ENCODE peak calls at places on chromosomes 7 and 10, in four cellular contexts. U, V, Q and T are unnamed samples.

GRCh38 chr10:34922138-34922537 is 107.0 kb upstream of the PARD3 start:
- DNase-seq in U (no peak), V (no peak), Q (no peak), T (no peak)

GRCh38 chr10:69479241-69479730 is 28.0 kb downstream of the TSPAN15 start:
- DNase-seq in U (peak; percentile 85), V (no peak), Q (no peak), T (no peak)

GRCh38 chr7:157757211-157757610 is 420.4 kb downstream of the DNAJB6 start:
- DNase-seq in U (no peak), V (no peak), Q (no peak), T (no peak)

GRCh38 chr10:103504181-103504783 is 10.8 kb downstream of the NEURL1 start:
- DNase-seq in U (no peak), V (no peak), Q (peak; percentile 98), T (peak; percentile 97)

GRCh38 chr7:916291-916941 is 38.1 kb downstream of the ADAP1 start:
- DNase-seq in U (peak; percentile 67), V (no peak), Q (no peak), T (no peak)

GRCh38 chr10:25982107-25982506 is 48.1 kb downstream of the MYO3A start:
- DNase-seq in U (no peak), V (no peak), Q (no peak), T (no peak)

GRCh38 chr7:101303102-101303701 is 18.4 kb downstream of the IFT22 start:
- DNase-seq in U (no peak), V (no peak), Q (no peak), T (no peak)

GRCh38 chr10:129951251-129951808 is 12.7 kb downstream of the EBF3 start:
- DNase-seq in U (peak; percentile 50), V (no peak), Q (no peak), T (no peak)

GRCh38 chr7:100431286-100431735 is 1.7 kb downstream of the MEPCE start:
- DNase-seq in U (peak; percentile 70), V (no peak), Q (no peak), T (no peak)

GRCh38 chr10:23293145-23293724 is 51.4 kb downstream of the C10orf67 start:
- DNase-seq in U (no peak), V (no peak), Q (peak; percentile 25), T (no peak)

GRCh38 chr7:50304158-50304910 is at the start of gene IKZF1:
- DNase-seq in U (peak; percentile 78), V (peak; percentile 70), Q (no peak), T (no peak)

GRCh38 chr10:16425449-16425848 is 11.4 kb upstream of the PTER start:
- DNase-seq in U (no peak), V (no peak), Q (no peak), T (no peak)

GRCh38 chr10:6056411-6057135 is 5.6 kb downstream of the IL2RA start:
- DNase-seq in U (peak; percentile 38), V (no peak), Q (no peak), T (no peak)

GRCh38 chr10:71133710-71134686 is 78.4 kb upstream of the UNC5B start:
- DNase-seq in U (no peak), V (no peak), Q (no peak), T (no peak)

GRCh38 chr10:129784891-129785290 is 179.2 kb downstream of the EBF3 start:
- DNase-seq in U (peak; percentile 48), V (no peak), Q (no peak), T (no peak)

GRCh38 chr10:78713659-78714058 is 355.1 kb upstream of the ZMIZ1 start:
- DNase-seq in U (no peak), V (no peak), Q (no peak), T (no peak)

GRCh38 chr7:27346531-27347260 is 104.1 kb downstream of the EVX1 start:
- DNase-seq in U (peak; percentile 75), V (no peak), Q (peak; percentile 46), T (peak; percentile 80)

GRCh38 chr7:158642149-158642548 is 54.5 kb upstream of the PTPRN2 start:
- DNase-seq in U (no peak), V (no peak), Q (no peak), T (no peak)

GRCh38 chr10:42975558-42976352 is 101.1 kb upstream of the RET start:
- DNase-seq in U (peak; percentile 54), V (no peak), Q (no peak), T (no peak)

GRCh38 chr10:57260175-57260574 is 899.1 kb upstream of the ZWINT start:
- DNase-seq in U (no peak), V (no peak), Q (no peak), T (no peak)

GRCh38 chr7:108001759-108002725 is 919 bp downstream of the LAMB1 start:
- DNase-seq in U (peak; percentile 73), V (no peak), Q (no peak), T (peak; percentile 58)

GRCh38 chr10:35004651-35005050 is 85.5 kb downstream of the CUL2 start:
- DNase-seq in U (no peak), V (no peak), Q (no peak), T (no peak)

GRCh38 chr7:158077441-158077840 is 510.2 kb downstream of the PTPRN2 start:
- DNase-seq in U (no peak), V (no peak), Q (no peak), T (no peak)

GRCh38 chr10:22560391-22561239 is 153.8 kb downstream of the PIP4K2A start:
- DNase-seq in U (no peak), V (no peak), Q (no peak), T (no peak)

GRCh38 chr7:147400221-147400689 is 1190.3 kb upstream of the C7orf33 start:
- DNase-seq in U (no peak), V (no peak), Q (peak; percentile 1), T (peak; percentile 11)

GRCh38 chr10:7260912-7261700 is 149.7 kb downstream of the SFMBT2 start:
- DNase-seq in U (no peak), V (no peak), Q (no peak), T (no peak)

GRCh38 chr10:132689721-132690360 is 96.1 kb downstream of the NKX6-2 start:
- DNase-seq in U (peak; percentile 53), V (no peak), Q (no peak), T (no peak)